ENCODE peak calls at places on chromosomes 3 and 15, in six cellular contexts. Q is type B pancreatic cell; M is NCI-H2029; D is activated CD8-positive, alpha-beta memory T cell treated with anti-CD3 and anti-CD28 coated beads, Interleukin-2, amount 10 ng/mL, durations not matched to agents 7 days and 5 days; X is activated naive CD4-positive, alpha-beta T cell; G is EH. N is an unnamed sample.

GRCh38 chr3:13470894-13471574 is 9.1 kb upstream of the HDAC11 start:
- DNase-seq in Q (no peak), M (peak), D (no peak), X (no peak), G (no peak), N (no peak)

GRCh38 chr3:151377768-151378385 is 6.7 kb downstream of the P2RY12 start:
- DNase-seq in Q (no peak), M (no peak), D (no peak), X (no peak), G (no peak), N (no peak)

GRCh38 chr15:101296418-101297405 is 1.7 kb upstream of the SNRPA1 start:
- DNase-seq in Q (no peak), M (no peak), D (no peak), X (no peak), G (peak), N (no peak)

GRCh38 chr15:78131295-78132021 is at the start of gene CIB2:
- DNase-seq in Q (peak), M (peak), D (peak), X (peak), G (peak), N (peak)

GRCh38 chr3:184944221-184944620 is 132.3 kb downstream of the VPS8 start:
- DNase-seq in Q (no peak), M (no peak), D (no peak), X (no peak), G (no peak), N (no peak)

GRCh38 chr3:6770376-6770648 is 90.6 kb upstream of the GRM7 start:
- DNase-seq in Q (no peak), M (no peak), D (no peak), X (no peak), G (no peak), N (no peak)

GRCh38 chr3:70120360-70120966 is 120.9 kb downstream of the SAMMSON start:
- DNase-seq in Q (no peak), M (no peak), D (peak), X (peak), G (peak), N (peak)

GRCh38 chr3:129654126-129654525 is 47.6 kb upstream of the PLXND1 start:
- DNase-seq in Q (no peak), M (no peak), D (no peak), X (no peak), G (peak), N (no peak)

GRCh38 chr15:73924258-73924921 is 1.9 kb upstream of the LOXL1 start:
- DNase-seq in Q (no peak), M (no peak), D (peak), X (no peak), G (peak), N (peak)

GRCh38 chr3:125043599-125044151 is 12.1 kb downstream of the HEG1 start:
- DNase-seq in Q (no peak), M (no peak), D (no peak), X (no peak), G (no peak), N (no peak)

GRCh38 chr15:74907277-74907870 is 723 bp upstream of the FAM219B start:
- DNase-seq in Q (no peak), M (no peak), D (no peak), X (no peak), G (peak), N (no peak)

GRCh38 chr3:152865675-152866074 is 30.7 kb downstream of the P2RY1 start:
- DNase-seq in Q (no peak), M (no peak), D (no peak), X (no peak), G (no peak), N (no peak)

GRCh38 chr15:89448825-89449224 is 47.6 kb downstream of the RHCG start:
- DNase-seq in Q (no peak), M (no peak), D (no peak), X (no peak), G (peak), N (no peak)

GRCh38 chr3:102529452-102529851 is 94.6 kb downstream of the ZPLD1 start:
- DNase-seq in Q (no peak), M (no peak), D (no peak), X (no peak), G (peak), N (no peak)

GRCh38 chr3:108475220-108475782 is 35.1 kb downstream of the MYH15 start:
- DNase-seq in Q (no peak), M (no peak), D (no peak), X (no peak), G (no peak), N (no peak)

GRCh38 chr15:64023215-64023614 is 23.1 kb downstream of the DAPK2 start:
- DNase-seq in Q (no peak), M (no peak), D (no peak), X (no peak), G (no peak), N (no peak)

GRCh38 chr3:124276863-124277515 is 285.1 kb upstream of the ROPN1 start:
- DNase-seq in Q (no peak), M (no peak), D (no peak), X (no peak), G (no peak), N (no peak)

GRCh38 chr15:77354064-77354463 is 65.8 kb downstream of the PEAK1 start:
- DNase-seq in Q (no peak), M (no peak), D (no peak), X (no peak), G (no peak), N (no peak)

GRCh38 chr3:46143951-46144473 is 64.1 kb downstream of the CCR1 start:
- DNase-seq in Q (no peak), M (no peak), D (no peak), X (no peak), G (no peak), N (no peak)

GRCh38 chr3:51974963-51975856 is at the start of gene ABHD14A:
- DNase-seq in Q (no peak), M (peak), D (peak), X (peak), G (peak), N (peak)

GRCh38 chr15:56095406-56095805 is 102.0 kb upstream of the NEDD4 start:
- DNase-seq in Q (no peak), M (no peak), D (no peak), X (no peak), G (no peak), N (no peak)

GRCh38 chr3:49788056-49788455 is 1.7 kb upstream of the IP6K1 start:
- DNase-seq in Q (no peak), M (no peak), D (no peak), X (no peak), G (no peak), N (no peak)

GRCh38 chr15:70528270-70528706 is 235.1 kb downstream of the UACA start:
- DNase-seq in Q (peak), M (peak), D (peak), X (peak), G (peak), N (no peak)

GRCh38 chr3:177778633-177779032 is 581.4 kb upstream of the TBL1XR1 start:
- DNase-seq in Q (no peak), M (no peak), D (no peak), X (no peak), G (no peak), N (no peak)

GRCh38 chr15:68991723-68992122 is 22.8 kb upstream of the NOX5 start:
- DNase-seq in Q (no peak), M (no peak), D (no peak), X (no peak), G (no peak), N (no peak)

GRCh38 chr3:58629629-58630028 is 36.9 kb downstream of the FAM3D start:
- DNase-seq in Q (no peak), M (no peak), D (no peak), X (no peak), G (no peak), N (no peak)

N was measured in NCI-H1092.